ENCODE peak calls at places on chromosomes 16 and 17, in four cellular contexts. B is non-pigmented ciliary epithelial cell; U is stimulated activated CD4-positive, alpha-beta T cell treated with anti-CD3 and anti-CD28 coated beads, Interleukin-15, amount 100 ng/mL, for 48 hours; S is HFFc6. Z is an unnamed sample.

GRCh38 chr17:29807520-29808361 is 122.3 kb downstream of the SSH2 start:
- DNase-seq in S (peak), U (peak), B (peak), Z (peak)

GRCh38 chr16:86630471-86630870 is 52.1 kb downstream of the FOXL1 start:
- DNase-seq in U (no peak), S (peak), B (no peak), Z (no peak)

GRCh38 chr17:8122391-8122922 is 1.4 kb downstream of the HES7 start:
- DNase-seq in S (no peak), B (no peak), U (no peak), Z (no peak)

GRCh38 chr17:65785109-65785508 is 223.7 kb upstream of the AXIN2 start:
- DNase-seq in U (no peak), S (peak), B (peak), Z (no peak)

GRCh38 chr17:1769826-1770477 is 8.1 kb downstream of the SERPINF1 start:
- DNase-seq in B (no peak), S (no peak), U (no peak), Z (peak)

GRCh38 chr16:79247386-79247785 is 353.2 kb downstream of the MAF start:
- DNase-seq in B (no peak), U (no peak), S (no peak), Z (no peak)

GRCh38 chr16:10805362-10805761 is 13.2 kb downstream of the TVP23A start:
- DNase-seq in U (no peak), B (no peak), S (no peak), Z (no peak)

GRCh38 chr16:89613101-89613953 is at the start of gene DPEP1:
- DNase-seq in U (no peak), S (no peak), B (no peak), Z (no peak)

GRCh38 chr16:81266680-81267095 is 28.2 kb downstream of the BCO1 start:
- DNase-seq in B (no peak), S (no peak), U (peak), Z (peak)

GRCh38 chr17:50638851-50639767 is 4.4 kb downstream of the ABCC3 start:
- DNase-seq in S (peak), U (no peak), B (peak), Z (no peak)

GRCh38 chr16:535446-536405 is 8.2 kb downstream of the CAPN15 start:
- DNase-seq in S (peak), U (no peak), B (no peak), Z (no peak)

GRCh38 chr17:31052187-31052889 is 42.4 kb upstream of the NF1 start:
- DNase-seq in S (peak), U (no peak), B (peak), Z (no peak)

GRCh38 chr16:56389554-56389953 is 35.8 kb downstream of the AMFR start:
- DNase-seq in U (no peak), B (peak), S (peak), Z (no peak)

GRCh38 chr17:36149296-36149820 is 27.1 kb downstream of the TBC1D3B start:
- DNase-seq in S (peak), U (no peak), B (peak), Z (no peak)

GRCh38 chr16:4580245-4580644 is 24.1 kb downstream of the C16orf96 start:
- DNase-seq in U (no peak), S (peak), B (no peak), Z (no peak)

GRCh38 chr17:82160081-82160480 is 52.6 kb downstream of the CCDC57 start:
- DNase-seq in S (peak), B (peak), U (no peak), Z (no peak)

GRCh38 chr16:10578474-10579316 is 1.7 kb downstream of the EMP2 start:
- DNase-seq in U (no peak), S (no peak), B (no peak), Z (no peak)

GRCh38 chr16:15490123-15490711 is 55.8 kb downstream of the BMERB1 start:
- DNase-seq in B (no peak), S (no peak), U (no peak), Z (no peak)

GRCh38 chr17:51231999-51232398 is 27.9 kb downstream of the MBTD1 start:
- DNase-seq in U (no peak), S (no peak), B (no peak), Z (no peak)

GRCh38 chr17:17696075-17696474 is 14.8 kb downstream of the RAI1 start:
- DNase-seq in B (no peak), S (no peak), U (no peak), Z (no peak)

GRCh38 chr17:72539981-72540897 is 419.4 kb downstream of the SOX9 start:
- DNase-seq in U (peak), B (no peak), S (peak), Z (no peak)

GRCh38 chr16:82756283-82756599 is 129.5 kb downstream of the CDH13 start:
- DNase-seq in B (peak), U (no peak), S (peak), Z (no peak)

GRCh38 chr16:66484453-66485213 is 57.5 kb downstream of the BEAN1 start:
- DNase-seq in U (no peak), B (no peak), S (no peak), Z (no peak)

GRCh38 chr16:1474047-1474446 is 781 bp downstream of the CLCN7 start:
- DNase-seq in B (no peak), S (no peak), U (no peak), Z (no peak)

GRCh38 chr16:27398894-27399853 is 2.8 kb upstream of the IL21R start:
- DNase-seq in U (no peak), B (no peak), S (no peak), Z (no peak)

GRCh38 chr17:31595076-31595475 is 203.6 kb downstream of the RAB11FIP4 start:
- DNase-seq in U (no peak), S (peak), B (no peak), Z (no peak)

GRCh38 chr17:4969551-4970231 is 2.1 kb upstream of the SPAG7 start:
- DNase-seq in U (peak), B (no peak), S (peak), Z (no peak)

GRCh38 chr16:15073101-15073500 is 17.2 kb upstream of the NTAN1 start:
- DNase-seq in S (no peak), B (no peak), U (no peak), Z (no peak)

Z was measured in Jurkat, Clone E6-1.